ENCODE peak calls at places on chromosomes 16 and 17, in four cellular contexts. X, J, G and M are unnamed samples.

GRCh38 chr16:66502020-66502913 is 47.7 kb downstream of the TK2 start:
- DNase-seq in X (no peak), J (peak), G (peak), M (no peak)

GRCh38 chr17:12592941-12593340 is 72.7 kb upstream of the MYOCD start:
- DNase-seq in X (no peak), J (no peak), G (peak), M (no peak)

GRCh38 chr17:58332720-58333395 is 4.3 kb upstream of the TSPOAP1 start:
- DNase-seq in X (no peak), J (no peak), G (no peak), M (no peak)

GRCh38 chr16:1163567-1164055 is 10.7 kb downstream of the CACNA1H start:
- DNase-seq in X (no peak), J (no peak), G (peak), M (no peak)

GRCh38 chr17:32461853-32462617 is 17.7 kb downstream of the PSMD11 start:
- DNase-seq in X (no peak), J (no peak), G (peak), M (no peak)

GRCh38 chr17:81541123-81541522 is 11.0 kb downstream of the FAAP100 start:
- DNase-seq in X (no peak), J (no peak), G (no peak), M (no peak)

GRCh38 chr17:80443916-80444708 is 29.1 kb downstream of the ENDOV start:
- DNase-seq in X (no peak), J (no peak), G (no peak), M (no peak)

GRCh38 chr17:45247429-45248131 is 14.3 kb downstream of the SPATA32 start:
- DNase-seq in X (peak), J (peak), G (peak), M (no peak)

GRCh38 chr16:1631931-1632637 is 19.9 kb downstream of the CRAMP1 start:
- DNase-seq in X (no peak), J (no peak), G (no peak), M (no peak)

GRCh38 chr17:8103549-8103948 is 14.8 kb downstream of the ALOXE3 start:
- DNase-seq in X (no peak), J (no peak), G (no peak), M (no peak)

GRCh38 chr17:66275651-66276050 is 26.8 kb upstream of the PRKCA start:
- DNase-seq in X (peak), J (no peak), G (peak), M (peak)

GRCh38 chr16:65342231-65342866 is 220.5 kb upstream of the CDH11 start:
- DNase-seq in X (no peak), J (no peak), G (no peak), M (no peak)

GRCh38 chr17:67051837-67052236 is 7.5 kb downstream of the CACNG1 start:
- DNase-seq in X (no peak), J (no peak), G (no peak), M (no peak)

GRCh38 chr16:3182608-3183444 is 5.2 kb upstream of the OR1F1 start:
- DNase-seq in X (no peak), J (no peak), G (peak), M (no peak)

GRCh38 chr17:13418891-13419290 is 182.8 kb downstream of the HS3ST3A1 start:
- DNase-seq in X (no peak), J (no peak), G (no peak), M (no peak)

GRCh38 chr17:56945938-56946337 is 14.9 kb downstream of the COIL start:
- DNase-seq in X (no peak), J (no peak), G (no peak), M (no peak)

GRCh38 chr17:48352630-48353029 is 77.4 kb downstream of the SKAP1 start:
- DNase-seq in X (no peak), J (no peak), G (no peak), M (no peak)

GRCh38 chr16:46747777-46748651 is at the start of gene MYLK3:
- DNase-seq in X (no peak), J (no peak), G (peak), M (no peak)

GRCh38 chr17:74759243-74759801 is 10.9 kb downstream of the NHERF1 start:
- DNase-seq in X (no peak), J (no peak), G (no peak), M (no peak)

GRCh38 chr17:40450175-40450574 is 6.9 kb downstream of the IGFBP4 start:
- DNase-seq in X (no peak), J (no peak), G (peak), M (no peak)

GRCh38 chr16:57258910-57259475 is 13.9 kb downstream of the ARL2BP start:
- DNase-seq in X (no peak), J (no peak), G (no peak), M (no peak)

GRCh38 chr16:1917056-1917664 is 1.1 kb downstream of the HS3ST6 start:
- DNase-seq in X (no peak), J (no peak), G (no peak), M (no peak)

GRCh38 chr17:30095507-30096244 is 20.9 kb upstream of the NSRP1 start:
- DNase-seq in X (peak), J (no peak), G (peak), M (peak)

GRCh38 chr17:29620779-29621500 is 1.8 kb downstream of the CORO6 start:
- DNase-seq in X (no peak), J (no peak), G (no peak), M (no peak)

GRCh38 chr17:44645341-44645740 is 10.9 kb upstream of the MEIOC start:
- DNase-seq in X (no peak), J (no peak), G (no peak), M (no peak)

GRCh38 chr16:85451646-85452363 is 161.3 kb upstream of the GSE1 start:
- DNase-seq in X (no peak), J (no peak), G (no peak), M (no peak)

GRCh38 chr16:12529582-12529981 is 274.1 kb downstream of the CPPED1 start:
- DNase-seq in X (no peak), J (no peak), G (no peak), M (no peak)

GRCh38 chr17:68172461-68172954 is 75.3 kb upstream of the AMZ2 start:
- DNase-seq in X (no peak), J (peak), G (peak), M (peak)